ENCODE peak calls at places on chromosomes 7 and 10, in six cellular contexts. One of them, this sample, is unnamed.

GRCh38 chr7:8430643-8431042 is 2.8 kb upstream of the NXPH1 start:
- DNase-seq in GM12878: no peak
- DNase-seq in A549: no peak
- DNase-seq in HepG2: no peak
- DNase-seq in endothelial cell of umbilical vein: no peak
- DNase-seq in K562: no peak
- DNase-seq in this sample: no peak

GRCh38 chr10:29740981-29741545 is 106.3 kb upstream of the SVIL start:
- DNase-seq in endothelial cell of umbilical vein: peak; percentile 21
- DNase-seq in K562: no peak
- DNase-seq in GM12878: no peak
- DNase-seq in HepG2: no peak
- DNase-seq in A549: no peak
- DNase-seq in this sample: no peak

GRCh38 chr7:81715984-81716588 is 53.8 kb downstream of the HGF start:
- DNase-seq in HepG2: peak; percentile 1
- DNase-seq in GM12878: no peak
- DNase-seq in endothelial cell of umbilical vein: peak; percentile 30
- DNase-seq in K562: no peak
- DNase-seq in A549: peak; percentile 75
- DNase-seq in this sample: peak; percentile 27

GRCh38 chr7:134565643-134566136 is 16.8 kb downstream of the AKR1B15 start:
- DNase-seq in GM12878: no peak
- DNase-seq in endothelial cell of umbilical vein: no peak
- DNase-seq in K562: no peak
- DNase-seq in A549: no peak
- DNase-seq in HepG2: no peak
- DNase-seq in this sample: no peak

GRCh38 chr7:18590744-18591340 is 95.3 kb downstream of the HDAC9 start:
- DNase-seq in endothelial cell of umbilical vein: peak; percentile 59
- DNase-seq in A549: peak; percentile 49
- DNase-seq in HepG2: peak; percentile 3
- DNase-seq in K562: peak; percentile 2
- DNase-seq in GM12878: no peak
- DNase-seq in this sample: peak; percentile 64

GRCh38 chr10:90288403-90288933 is 569.4 kb downstream of the HTR7 start:
- DNase-seq in endothelial cell of umbilical vein: peak; percentile 68
- DNase-seq in HepG2: no peak
- DNase-seq in A549: no peak
- DNase-seq in GM12878: no peak
- DNase-seq in K562: no peak
- DNase-seq in this sample: no peak

GRCh38 chr7:135335628-135336139 is 102.0 kb downstream of the STRA8 start:
- DNase-seq in K562: peak; percentile 68
- DNase-seq in A549: peak; percentile 81
- DNase-seq in endothelial cell of umbilical vein: peak; percentile 73
- DNase-seq in HepG2: peak; percentile 80
- DNase-seq in GM12878: peak; percentile 20
- DNase-seq in this sample: peak; percentile 66

GRCh38 chr10:104301907-104302690 is 33.1 kb downstream of the GSTO2 start:
- DNase-seq in GM12878: no peak
- DNase-seq in A549: no peak
- DNase-seq in K562: no peak
- DNase-seq in HepG2: no peak
- DNase-seq in endothelial cell of umbilical vein: no peak
- DNase-seq in this sample: no peak

GRCh38 chr10:132432176-132432540 is 35.2 kb downstream of the PWWP2B start:
- DNase-seq in GM12878: no peak
- DNase-seq in HepG2: no peak
- DNase-seq in A549: no peak
- DNase-seq in K562: no peak
- DNase-seq in endothelial cell of umbilical vein: no peak
- DNase-seq in this sample: no peak

GRCh38 chr7:121398246-121398645 is 2.1 kb upstream of the FAM3C start:
- DNase-seq in HepG2: peak; percentile 23
- DNase-seq in GM12878: no peak
- DNase-seq in endothelial cell of umbilical vein: no peak
- DNase-seq in K562: no peak
- DNase-seq in A549: peak; percentile 59
- DNase-seq in this sample: peak; percentile 33

GRCh38 chr10:96288151-96288621 is 16.0 kb upstream of the DNTT start:
- DNase-seq in endothelial cell of umbilical vein: no peak
- DNase-seq in K562: no peak
- DNase-seq in HepG2: no peak
- DNase-seq in GM12878: peak; percentile 84
- DNase-seq in A549: no peak
- DNase-seq in this sample: no peak

GRCh38 chr10:43376828-43377227 is 5.4 kb downstream of the FXYD4 start:
- DNase-seq in HepG2: no peak
- DNase-seq in A549: no peak
- DNase-seq in GM12878: no peak
- DNase-seq in K562: no peak
- DNase-seq in endothelial cell of umbilical vein: no peak
- DNase-seq in this sample: no peak

GRCh38 chr10:43376046-43376635 is 4.7 kb downstream of the FXYD4 start:
- DNase-seq in HepG2: no peak
- DNase-seq in GM12878: no peak
- DNase-seq in A549: no peak
- DNase-seq in K562: no peak
- DNase-seq in endothelial cell of umbilical vein: no peak
- DNase-seq in this sample: no peak

GRCh38 chr10:43375401-43376020 is 4.1 kb downstream of the FXYD4 start:
- DNase-seq in HepG2: no peak
- DNase-seq in endothelial cell of umbilical vein: no peak
- DNase-seq in K562: no peak
- DNase-seq in A549: no peak
- DNase-seq in GM12878: no peak
- DNase-seq in this sample: no peak

GRCh38 chr10:43374194-43374593 is 2.8 kb downstream of the FXYD4 start:
- DNase-seq in endothelial cell of umbilical vein: no peak
- DNase-seq in K562: no peak
- DNase-seq in A549: no peak
- DNase-seq in GM12878: no peak
- DNase-seq in HepG2: no peak
- DNase-seq in this sample: no peak

DNA sequence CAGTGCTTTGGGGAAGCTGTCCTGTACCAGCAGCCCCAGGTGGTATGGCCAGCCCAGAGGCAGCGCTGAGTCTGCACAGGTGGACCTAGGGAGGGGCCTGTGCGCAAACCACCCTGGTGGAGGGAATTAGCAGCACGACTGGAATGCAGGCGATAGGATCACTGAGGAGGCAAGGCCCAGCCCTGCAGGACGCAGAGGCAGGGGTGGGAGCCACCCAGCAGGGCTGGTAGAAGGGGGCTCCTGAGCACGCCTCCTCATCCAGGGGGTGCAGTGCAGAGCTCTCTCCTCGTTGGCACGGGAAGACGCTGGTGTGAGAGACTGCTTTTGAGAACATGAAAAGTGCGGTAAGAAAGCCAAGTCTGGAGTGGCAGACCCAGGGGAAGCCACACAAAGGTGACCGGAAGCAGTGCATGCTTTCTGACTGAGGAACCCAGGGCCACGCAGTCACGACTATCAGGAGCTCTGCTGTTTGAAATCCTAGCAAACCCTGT is 6.0 kb downstream of the FXYD4 start:
- DNase-seq in A549: no peak
- DNase-seq in GM12878: no peak
- DNase-seq in HepG2: peak; percentile 67
- DNase-seq in K562: no peak
- DNase-seq in endothelial cell of umbilical vein: no peak
- DNase-seq in this sample: no peak
- TF ChIP-seq MYC in A549: no peak
- TF ChIP-seq MYC in GM12878: no peak
- TF ChIP-seq MYC in HepG2: peak; percentile 27
- TF ChIP-seq MYC in K562: no peak
- TF ChIP-seq MYC in endothelial cell of umbilical vein: no peak
- TF ChIP-seq MYC in this sample: no peak

GRCh38 chr7:97871659-97872024 is 566 bp downstream of the ASNS start:
- DNase-seq in endothelial cell of umbilical vein: no peak
- DNase-seq in A549: no peak
- DNase-seq in GM12878: peak; percentile 1
- DNase-seq in HepG2: no peak
- DNase-seq in K562: peak; percentile 55
- DNase-seq in this sample: no peak

GRCh38 chr7:97865104-97865503 is 7.1 kb downstream of the ASNS start:
- DNase-seq in HepG2: no peak
- DNase-seq in GM12878: no peak
- DNase-seq in K562: no peak
- DNase-seq in A549: no peak
- DNase-seq in endothelial cell of umbilical vein: no peak
- DNase-seq in this sample: no peak

GRCh38 chr7:97872025-97872669 is at the start of gene ASNS:
- DNase-seq in endothelial cell of umbilical vein: peak; percentile 88
- DNase-seq in GM12878: peak; percentile 59
- DNase-seq in A549: peak; percentile 96
- DNase-seq in K562: peak; percentile 98
- DNase-seq in HepG2: peak; percentile 77
- DNase-seq in this sample: peak; percentile 97

GRCh38 chr7:97868314-97868713 is 3.9 kb downstream of the ASNS start:
- DNase-seq in HepG2: no peak
- DNase-seq in A549: no peak
- DNase-seq in K562: no peak
- DNase-seq in endothelial cell of umbilical vein: no peak
- DNase-seq in GM12878: no peak
- DNase-seq in this sample: no peak

GRCh38 chr7:97868788-97869187 is 3.4 kb downstream of the ASNS start:
- DNase-seq in HepG2: no peak
- DNase-seq in K562: no peak
- DNase-seq in A549: no peak
- DNase-seq in endothelial cell of umbilical vein: no peak
- DNase-seq in GM12878: no peak
- DNase-seq in this sample: peak; percentile 26
- TF ChIP-seq MYC in HepG2: no peak
- TF ChIP-seq MYC in K562: no peak
- TF ChIP-seq MYC in A549: no peak
- TF ChIP-seq MYC in endothelial cell of umbilical vein: no peak
- TF ChIP-seq MYC in GM12878: no peak
- TF ChIP-seq MYC in this sample: no peak

DNA sequence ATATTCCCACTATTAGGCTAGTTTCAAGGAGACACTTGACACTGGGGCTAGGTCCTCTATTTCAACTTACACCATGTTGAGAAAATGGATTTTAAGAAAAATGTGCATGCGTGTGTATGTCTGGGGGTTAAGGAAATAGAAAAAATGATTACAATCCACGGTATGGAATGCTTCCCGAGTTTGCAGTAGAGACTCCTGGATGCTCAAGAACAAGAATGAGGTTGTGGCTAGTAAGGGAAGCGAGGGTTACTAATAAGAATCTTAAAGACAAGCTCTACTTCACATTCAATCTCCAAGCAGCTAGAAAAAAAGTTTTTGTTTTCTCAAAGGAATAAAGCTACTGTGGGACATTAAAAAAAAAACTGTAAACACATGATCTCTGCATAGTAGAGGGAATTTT is 54.7 kb downstream of the ANK3 start:
- DNase-seq in HepG2: no peak
- DNase-seq in endothelial cell of umbilical vein: no peak
- DNase-seq in K562: no peak
- DNase-seq in A549: no peak
- DNase-seq in GM12878: no peak
- DNase-seq in this sample: no peak
- TF ChIP-seq MYC in HepG2: no peak
- TF ChIP-seq MYC in endothelial cell of umbilical vein: no peak
- TF ChIP-seq MYC in K562: no peak
- TF ChIP-seq MYC in A549: no peak
- TF ChIP-seq MYC in GM12878: no peak
- TF ChIP-seq MYC in this sample: no peak

GRCh38 chr7:34039033-34039432 is 133.7 kb downstream of the BMPER start:
- DNase-seq in HepG2: no peak
- DNase-seq in K562: no peak
- DNase-seq in endothelial cell of umbilical vein: no peak
- DNase-seq in A549: no peak
- DNase-seq in GM12878: no peak
- DNase-seq in this sample: no peak
- TF ChIP-seq MYC in HepG2: no peak
- TF ChIP-seq MYC in K562: no peak
- TF ChIP-seq MYC in endothelial cell of umbilical vein: no peak
- TF ChIP-seq MYC in A549: no peak
- TF ChIP-seq MYC in GM12878: no peak
- TF ChIP-seq MYC in this sample: no peak

DNA sequence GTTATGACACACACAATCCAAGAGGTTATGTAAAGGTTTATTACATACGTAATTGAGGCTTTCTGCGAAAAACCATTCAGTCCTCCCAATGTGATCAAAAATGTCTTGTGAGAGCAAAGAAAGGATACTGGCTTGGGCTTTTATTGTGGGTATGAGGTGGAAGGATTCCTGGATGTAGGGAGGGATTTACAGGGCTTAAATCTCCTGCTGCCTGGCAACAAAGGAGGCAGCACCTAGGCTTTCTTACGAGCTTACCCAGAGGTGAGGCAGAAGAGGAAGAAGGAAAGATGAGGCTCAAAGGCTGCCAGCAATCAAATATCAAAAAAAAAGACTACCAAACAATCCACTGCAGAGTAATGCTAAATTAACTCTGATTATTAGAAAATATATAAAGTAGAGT is 1149.5 kb upstream of the POT1 start:
- DNase-seq in endothelial cell of umbilical vein: no peak
- DNase-seq in A549: no peak
- DNase-seq in GM12878: no peak
- DNase-seq in K562: no peak
- DNase-seq in HepG2: no peak
- DNase-seq in this sample: no peak
- TF ChIP-seq MYC in endothelial cell of umbilical vein: no peak
- TF ChIP-seq MYC in A549: no peak
- TF ChIP-seq MYC in GM12878: no peak
- TF ChIP-seq MYC in K562: no peak
- TF ChIP-seq MYC in HepG2: no peak
- TF ChIP-seq MYC in this sample: no peak

DNA sequence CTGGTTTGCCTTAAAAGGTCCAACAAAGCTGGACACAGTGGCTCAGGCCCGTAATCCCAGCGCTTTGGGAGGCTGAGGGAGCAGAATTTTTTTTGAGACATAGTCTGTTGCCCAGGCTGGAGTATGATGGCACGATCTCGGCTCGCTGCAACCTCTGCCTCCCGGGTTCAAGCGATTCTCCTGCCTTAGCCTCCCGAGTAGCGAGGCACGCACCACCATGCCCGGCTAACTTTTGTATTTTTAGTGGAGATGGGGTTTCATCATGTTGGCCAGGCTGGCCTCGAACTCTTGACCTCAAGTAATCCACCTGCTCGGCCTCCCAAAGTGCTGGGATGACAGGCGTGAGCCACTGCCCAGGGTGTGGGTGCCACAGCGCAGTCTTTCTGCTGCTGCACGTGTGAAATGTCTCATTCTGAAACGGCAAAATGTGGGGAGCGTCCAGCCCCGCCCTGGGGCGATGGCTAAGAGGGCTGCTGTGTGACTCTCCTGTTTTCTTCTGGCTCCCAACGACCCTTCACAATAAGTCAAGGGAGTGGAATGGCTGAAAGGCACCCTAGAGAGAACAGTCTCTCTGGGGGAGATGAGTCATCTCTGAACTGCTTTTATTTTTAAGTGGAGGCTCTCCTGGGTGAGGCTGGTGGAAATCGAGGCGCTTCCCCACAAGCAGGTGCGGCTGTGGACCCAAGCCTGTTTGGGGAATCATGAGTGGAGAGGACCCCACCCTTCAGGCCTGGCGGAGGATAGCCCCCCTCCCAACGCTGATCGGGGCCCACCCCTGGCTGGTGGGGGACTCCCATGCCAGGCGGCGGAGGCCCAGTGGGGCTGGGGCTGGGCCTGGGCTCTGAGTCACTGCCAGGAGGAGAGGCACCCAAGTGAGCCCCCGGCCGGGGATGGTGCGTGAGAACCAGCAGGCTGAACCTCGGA is 18.1 kb downstream of the ADAP1 start:
- DNase-seq in A549: peak; percentile 48
- DNase-seq in K562: no peak
- DNase-seq in GM12878: peak; percentile 92
- DNase-seq in endothelial cell of umbilical vein: no peak
- DNase-seq in HepG2: no peak
- DNase-seq in this sample: peak; percentile 94
- TF ChIP-seq MYC in A549: no peak
- TF ChIP-seq MYC in K562: no peak
- TF ChIP-seq MYC in GM12878: no peak
- TF ChIP-seq MYC in endothelial cell of umbilical vein: no peak
- TF ChIP-seq MYC in HepG2: no peak
- TF ChIP-seq MYC in this sample: no peak

This sample was measured in NB4.